ENCODE peak calls at places on chromosomes 13 and 19, in four cellular contexts. H, A, C and E are unnamed samples.

GRCh38 chr13:98719527-98720250 is 32.8 kb downstream of the SLC15A1 start:
- DNase-seq in H (no peak), A (no peak), C (no peak), E (no peak)

GRCh38 chr19:29477831-29478577 is 47.8 kb upstream of the VSTM2B start:
- DNase-seq in H (no peak), A (no peak), C (no peak), E (no peak)

GRCh38 chr13:102870677-102871415 is 25.0 kb downstream of the ERCC5 start:
- DNase-seq in H (peak; percentile 52), A (peak; percentile 38), C (peak; percentile 39), E (peak; percentile 62)

GRCh38 chr19:18140473-18140872 is 12.5 kb upstream of the PIK3R2 start:
- DNase-seq in H (no peak), A (no peak), C (no peak), E (no peak)

GRCh38 chr19:48529156-48529555 is 17.5 kb upstream of the LMTK3 start:
- DNase-seq in H (no peak), A (no peak), C (no peak), E (no peak)

GRCh38 chr19:1213391-1214286 is 8.1 kb downstream of the STK11 start:
- DNase-seq in H (no peak), A (no peak), C (no peak), E (no peak)

GRCh38 chr13:23632741-23633140 is 62.5 kb downstream of the TNFRSF19 start:
- DNase-seq in H (no peak), A (no peak), C (no peak), E (no peak)

GRCh38 chr13:92460479-92460878 is 766.1 kb upstream of the GPC6 start:
- DNase-seq in H (no peak), A (no peak), C (no peak), E (no peak)

GRCh38 chr19:1102407-1103106 is 1.2 kb upstream of the GPX4 start:
- DNase-seq in H (no peak), A (no peak), C (peak; percentile 91), E (no peak)

GRCh38 chr19:53945441-53945840 is 17.3 kb upstream of the CACNG8 start:
- DNase-seq in H (peak; percentile 43), A (peak; percentile 25), C (no peak), E (peak; percentile 63)

GRCh38 chr13:76647550-76647949 is 238.7 kb downstream of the KCTD12 start:
- DNase-seq in H (no peak), A (no peak), C (no peak), E (no peak)

GRCh38 chr19:50333737-50334617 is 4.8 kb upstream of the KCNC3 start:
- DNase-seq in H (peak; percentile 93), A (peak; percentile 99), C (no peak), E (peak; percentile 77)

GRCh38 chr19:48915757-48916156 is 15.6 kb downstream of the NUCB1 start:
- DNase-seq in H (no peak), A (no peak), C (no peak), E (no peak)

GRCh38 chr13:37270206-37271001 is 164.9 kb upstream of the CSNK1A1L start:
- DNase-seq in H (no peak), A (no peak), C (peak; percentile 2), E (no peak)

GRCh38 chr13:27370305-27370853 is 54.0 kb upstream of the GTF3A start:
- DNase-seq in H (no peak), A (no peak), C (no peak), E (no peak)
- TF ChIP-seq ELF4 in H (no peak), A (no peak), C (no peak), E (no peak)

GRCh38 chr19:10430505-10431253 is 10.3 kb downstream of the PDE4A start:
- DNase-seq in H (no peak), A (peak; percentile 88), C (no peak), E (peak; percentile 36)
- TF ChIP-seq ELF4 in H (no peak), A (no peak), C (no peak), E (no peak)

GRCh38 chr13:26941345-26942174 is 181.0 kb upstream of the GPR12 start:
- DNase-seq in H (no peak), A (no peak), C (no peak), E (no peak)
- TF ChIP-seq ELF4 in H (no peak), A (no peak), C (no peak), E (no peak)

GRCh38 chr13:100721885-100722512 is 47.4 kb upstream of the TMTC4 start:
- DNase-seq in H (peak; percentile 20), A (peak; percentile 41), C (peak; percentile 50), E (peak; percentile 76)
- TF ChIP-seq ELF4 in H (no peak), A (no peak), C (no peak), E (no peak)

GRCh38 chr13:113428871-113429607 is 24.2 kb downstream of the ADPRHL1 start:
- DNase-seq in H (no peak), A (no peak), C (no peak), E (no peak)
- TF ChIP-seq ELF4 in H (no peak), A (no peak), C (no peak), E (no peak)

DNA sequence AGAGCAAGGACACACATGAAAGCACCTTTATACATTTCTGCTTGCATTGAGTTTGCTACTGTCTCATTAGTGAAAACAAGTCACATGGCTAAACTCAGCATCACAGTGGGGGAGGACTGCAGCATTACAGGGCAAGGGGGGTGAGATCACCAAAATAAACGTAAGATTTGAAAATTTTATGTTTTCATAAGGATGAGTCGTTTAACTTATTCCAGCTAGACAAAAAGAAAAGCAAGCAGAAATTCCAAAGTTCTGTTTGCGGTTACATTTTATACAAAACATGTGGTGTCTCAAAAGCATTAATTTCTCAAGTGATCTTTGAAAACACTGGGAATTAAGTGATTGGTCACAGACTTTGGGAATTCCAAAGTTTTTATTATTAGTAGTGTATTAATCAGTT is 261.4 kb upstream of the RXFP2 start:
- DNase-seq in H (no peak), A (no peak), C (no peak), E (no peak)
- TF ChIP-seq ELF4 in H (no peak), A (no peak), C (no peak), E (no peak)

DNA sequence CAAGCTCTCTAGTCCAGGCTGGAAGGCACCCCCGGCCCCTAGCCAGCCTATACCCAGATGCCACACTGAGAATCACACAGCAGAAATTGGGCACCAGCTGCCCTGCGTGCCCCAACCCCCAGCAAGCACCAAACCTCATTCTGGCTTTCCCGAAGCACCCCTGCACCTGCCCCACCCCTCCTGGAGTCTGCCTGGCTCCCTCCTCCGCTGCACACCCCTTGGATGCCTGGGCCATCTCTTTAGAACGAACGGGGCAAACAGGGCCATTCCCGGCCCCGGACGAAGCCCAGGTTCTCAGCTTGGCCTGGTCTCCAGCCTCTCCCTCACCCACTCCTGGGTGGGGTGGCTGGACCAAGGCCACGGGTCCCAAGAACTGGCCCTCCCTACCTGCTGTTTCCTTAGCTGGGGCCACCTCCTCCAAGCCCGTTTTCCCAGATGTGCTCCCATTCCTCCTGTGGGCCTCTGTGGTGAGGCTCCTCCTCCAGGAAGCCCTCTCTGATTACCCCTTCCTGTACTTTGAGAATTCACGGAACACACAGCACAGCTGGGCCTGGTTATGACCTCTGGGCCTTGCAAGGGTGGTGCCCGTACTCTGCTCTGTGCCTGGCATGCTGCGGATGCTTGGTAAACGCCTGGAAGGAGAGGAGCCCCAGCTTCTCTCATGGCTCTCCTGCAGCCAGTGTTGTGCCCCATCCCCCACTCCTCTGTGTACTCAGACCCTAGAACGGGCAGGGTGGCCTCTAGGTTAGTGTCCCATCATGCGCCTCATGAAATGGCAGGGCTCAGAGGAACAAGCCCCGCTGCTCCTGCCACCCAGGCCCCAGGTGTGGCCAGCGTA is 21.4 kb downstream of the CEBPG start:
- DNase-seq in H (no peak), A (no peak), C (no peak), E (no peak)
- TF ChIP-seq ELF4 in H (no peak), A (no peak), C (no peak), E (no peak)

GRCh38 chr19:31099470-31100190 is 249.6 kb downstream of the TSHZ3 start:
- DNase-seq in H (no peak), A (no peak), C (no peak), E (no peak)
- TF ChIP-seq ELF4 in H (no peak), A (no peak), C (no peak), E (no peak)